ENCODE peak calls at places on chromosomes 3 and 15, in four cellular contexts. One of them, this sample, is unnamed.
A peak's percentile ranks its signal among the peaks of the same experiment; 100 is the strongest.

GRCh38 chr15:74252291-74253080 is 16.4 kb downstream of the CCDC33 start:
- DNase-seq in T-cell: no peak
- DNase-seq in AG08396: no peak
- DNase-seq in IMR-90: peak; percentile 67
- DNase-seq in this sample: no peak

GRCh38 chr3:72141264-72141663 is 356.3 kb upstream of the PROK2 start:
- DNase-seq in AG08396: no peak
- DNase-seq in T-cell: no peak
- DNase-seq in IMR-90: no peak
- DNase-seq in this sample: no peak

GRCh38 chr15:85031944-85032587 is 50.4 kb downstream of the PDE8A start:
- DNase-seq in AG08396: no peak
- DNase-seq in T-cell: no peak
- DNase-seq in IMR-90: no peak
- DNase-seq in this sample: no peak

GRCh38 chr3:40768536-40768935 is 243.8 kb downstream of the ZNF621 start:
- DNase-seq in T-cell: no peak
- DNase-seq in AG08396: no peak
- DNase-seq in IMR-90: no peak
- DNase-seq in this sample: no peak

GRCh38 chr3:14564741-14565140 is 24.6 kb upstream of the GRIP2 start:
- DNase-seq in T-cell: no peak
- DNase-seq in AG08396: no peak
- DNase-seq in IMR-90: no peak
- DNase-seq in this sample: no peak

GRCh38 chr3:125129512-125129962 is 73.7 kb upstream of the HEG1 start:
- DNase-seq in T-cell: no peak
- DNase-seq in IMR-90: peak; percentile 99
- DNase-seq in AG08396: peak; percentile 85
- DNase-seq in this sample: peak; percentile 97

GRCh38 chr3:159260049-159260662 is 458.3 kb downstream of the MFSD1 start:
- DNase-seq in IMR-90: peak; percentile 77
- DNase-seq in T-cell: no peak
- DNase-seq in AG08396: peak; percentile 37
- DNase-seq in this sample: no peak

GRCh38 chr3:114709102-114709501 is 415.3 kb downstream of the TIGIT start:
- DNase-seq in T-cell: no peak
- DNase-seq in IMR-90: peak; percentile 72
- DNase-seq in AG08396: peak; percentile 3
- DNase-seq in this sample: no peak

GRCh38 chr3:190504354-190505125 is 9.3 kb upstream of the IL1RAP start:
- DNase-seq in AG08396: no peak
- DNase-seq in T-cell: no peak
- DNase-seq in IMR-90: peak; percentile 27
- DNase-seq in this sample: no peak

GRCh38 chr15:70412717-70413266 is 315.1 kb upstream of the TLE3 start:
- DNase-seq in T-cell: no peak
- DNase-seq in AG08396: no peak
- DNase-seq in IMR-90: no peak
- DNase-seq in this sample: no peak

GRCh38 chr3:129121016-129121791 is 400 bp downstream of the RAB43 start:
- DNase-seq in AG08396: no peak
- DNase-seq in IMR-90: peak; percentile 26
- DNase-seq in T-cell: peak; percentile 48
- DNase-seq in this sample: peak; percentile 1

GRCh38 chr3:189961525-189962161 is 159.1 kb downstream of the P3H2 start:
- DNase-seq in IMR-90: peak; percentile 82
- DNase-seq in AG08396: peak; percentile 77
- DNase-seq in T-cell: peak; percentile 22
- DNase-seq in this sample: no peak

GRCh38 chr3:60636846-60637245 is 614.4 kb downstream of the FHIT start:
- DNase-seq in AG08396: no peak
- DNase-seq in IMR-90: peak; percentile 20
- DNase-seq in T-cell: no peak
- DNase-seq in this sample: no peak

GRCh38 chr3:8852511-8852910 is 83.1 kb upstream of the OXTR start:
- DNase-seq in AG08396: no peak
- DNase-seq in T-cell: no peak
- DNase-seq in IMR-90: no peak
- DNase-seq in this sample: no peak

GRCh38 chr15:58562135-58562534 is 130.3 kb downstream of the LIPC start:
- DNase-seq in IMR-90: no peak
- DNase-seq in T-cell: no peak
- DNase-seq in AG08396: no peak
- DNase-seq in this sample: no peak

GRCh38 chr15:64635486-64635815 is 139.9 kb downstream of the RBPMS2 start:
- DNase-seq in T-cell: no peak
- DNase-seq in AG08396: peak; percentile 31
- DNase-seq in IMR-90: peak; percentile 86
- DNase-seq in this sample: peak; percentile 84

GRCh38 chr3:135891121-135891520 is 74.4 kb upstream of the PPP2R3A start:
- DNase-seq in AG08396: no peak
- DNase-seq in IMR-90: no peak
- DNase-seq in T-cell: no peak
- DNase-seq in this sample: no peak

GRCh38 chr3:18054625-18055024 is 312.2 kb upstream of the TBC1D5 start:
- DNase-seq in IMR-90: no peak
- DNase-seq in T-cell: no peak
- DNase-seq in AG08396: no peak
- DNase-seq in this sample: no peak

GRCh38 chr15:48720646-48721045 is 75.1 kb upstream of the FBN1 start:
- DNase-seq in T-cell: no peak
- DNase-seq in IMR-90: no peak
- DNase-seq in AG08396: no peak
- DNase-seq in this sample: no peak